ENCODE peak calls at places on chromosome 12, in six cellular contexts. I, D, U, K, J and W are unnamed samples. For H3K36me3, the result is how much of the 10 kb centered on the place peaks cover.

GRCh38 chr12:53071591-53072551 is 7.3 kb downstream of the SPRYD3 start:
- DNase-seq in I (peak), D (no peak), U (peak), K (peak), J (no peak), W (peak)

GRCh38 chr12:90987101-90987500 is 17.7 kb downstream of the EPYC start:
- DNase-seq in I (no peak), D (no peak), U (no peak), K (no peak), J (no peak), W (no peak)

GRCh38 chr12:116592116-116592637 is 33.0 kb downstream of the MAP1LC3B2 start:
- DNase-seq in I (no peak), D (peak), U (peak), K (no peak), J (no peak), W (no peak)

GRCh38 chr12:108526482-108527234 is 11.6 kb downstream of the FICD start:
- DNase-seq in I (no peak), D (no peak), U (no peak), K (no peak), J (no peak), W (no peak)

GRCh38 chr12:94140556-94140955 is 7.8 kb upstream of the PLXNC1 start:
- DNase-seq in I (peak), D (peak), U (peak), K (no peak), J (peak), W (no peak)

GRCh38 chr12:125186471-125187147 is 121.4 kb downstream of the AACS start:
- DNase-seq in I (peak), D (no peak), U (no peak), K (no peak), J (no peak), W (no peak)

GRCh38 chr12:41008472-41008871 is 179.6 kb upstream of the PDZRN4 start:
- DNase-seq in I (no peak), D (no peak), U (no peak), K (no peak), J (no peak), W (no peak)

GRCh38 chr12:10615532-10615931 is 2.1 kb upstream of the MAGOHB start:
- DNase-seq in I (no peak), D (no peak), U (no peak), K (no peak), J (no peak), W (no peak)

GRCh38 chr12:94145231-94145979 is 3.0 kb upstream of the PLXNC1 start:
- DNase-seq in I (peak), D (no peak), U (no peak), K (no peak), J (no peak), W (no peak)

DNA sequence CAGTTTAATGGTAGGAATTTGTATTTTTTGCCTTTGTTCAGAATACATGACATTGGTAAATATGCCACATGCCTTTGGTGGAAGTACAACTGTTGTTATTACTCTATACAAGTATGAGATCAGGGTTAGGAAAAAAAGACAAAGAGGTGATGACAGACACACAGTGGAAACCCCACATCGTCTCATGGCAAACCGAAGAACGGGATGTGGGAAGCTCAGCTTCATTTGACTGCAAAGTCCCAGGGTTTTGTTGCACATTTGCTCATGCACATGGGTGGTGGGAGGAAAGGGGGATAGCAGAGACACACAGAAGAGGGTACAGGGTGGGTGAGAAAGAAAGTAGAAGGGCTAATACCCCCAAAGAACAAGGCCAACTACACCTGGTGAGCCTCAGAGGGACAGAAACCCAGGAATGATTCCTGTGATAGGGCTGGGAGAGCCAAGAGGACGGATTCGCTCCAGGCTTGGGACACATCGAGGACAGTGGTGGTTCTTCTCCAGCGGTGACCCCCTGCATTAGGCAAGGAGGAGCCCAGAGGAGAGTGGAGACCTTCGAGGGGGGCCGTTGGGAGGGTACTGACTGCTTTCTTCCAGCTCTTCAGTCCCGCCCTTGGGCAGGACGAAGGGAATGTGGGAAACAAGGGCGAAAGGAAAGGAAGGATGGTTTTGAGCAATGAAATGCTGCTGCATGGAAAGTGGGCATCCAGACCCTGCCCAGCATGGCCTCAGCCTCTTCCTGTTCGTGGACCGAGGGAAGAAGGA is 8.1 kb downstream of the VAMP1 start:
- DNase-seq in I (no peak), D (no peak), U (no peak), K (no peak), J (no peak), W (no peak)
- H3K36me3 ChIP-seq in I (half or more), D (half or more), U (under half), K (half or more), J (under half), W (under half)

GRCh38 chr12:6689000-6689882 is at the start of gene ZNF384:
- DNase-seq in I (peak), D (peak), U (peak), K (peak), J (peak), W (peak)

GRCh38 chr12:6691473-6691872 is 2.3 kb upstream of the ZNF384 start:
- DNase-seq in I (no peak), D (no peak), U (no peak), K (no peak), J (no peak), W (no peak)

GRCh38 chr12:6684609-6685008 is 4.6 kb downstream of the ZNF384 start:
- DNase-seq in I (peak), D (no peak), U (no peak), K (no peak), J (peak), W (no peak)

GRCh38 chr12:6685814-6686213 is 3.4 kb downstream of the ZNF384 start:
- DNase-seq in I (no peak), D (no peak), U (no peak), K (no peak), J (no peak), W (no peak)

DNA sequence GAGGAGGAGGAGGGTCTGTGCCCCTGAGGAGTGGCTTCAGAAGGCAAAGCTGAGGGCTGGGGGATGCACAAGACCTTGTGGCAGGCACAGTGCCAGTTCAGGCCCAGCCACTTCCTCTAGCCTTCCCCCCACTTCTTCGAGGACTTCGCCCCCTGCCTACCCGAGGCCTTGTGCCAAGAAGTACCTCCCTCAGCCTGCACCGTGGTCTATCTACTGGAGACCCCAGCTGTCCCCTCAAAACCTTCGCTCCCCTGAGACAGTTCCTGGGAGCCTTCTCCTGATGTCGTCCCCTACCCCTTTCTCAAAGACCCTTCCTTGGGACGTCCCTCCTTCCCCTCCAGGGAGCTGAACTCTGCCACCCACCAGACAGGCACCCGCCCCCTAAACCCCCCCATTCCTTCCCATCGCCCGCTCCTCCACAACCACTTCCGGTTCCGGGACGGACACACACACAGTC is 604 bp downstream of the ZNF384 start:
- DNase-seq in I (peak), D (peak), U (peak), K (no peak), J (no peak), W (peak)
- TF ChIP-seq EP300 in I (no peak), D (no peak), U (no peak), K (no peak), J (no peak), W (no peak)

GRCh38 chr12:7061138-7061537 is 620 bp downstream of the C1S start:
- DNase-seq in I (no peak), D (no peak), U (no peak), K (no peak), J (no peak), W (no peak)

GRCh38 chr12:7058163-7058845 is 2.2 kb upstream of the C1S start:
- DNase-seq in I (no peak), D (no peak), U (no peak), K (no peak), J (peak), W (no peak)

GRCh38 chr12:7059780-7060179 is 738 bp upstream of the C1S start:
- DNase-seq in I (no peak), D (no peak), U (no peak), K (no peak), J (no peak), W (no peak)

GRCh38 chr12:7060353-7060954 is at the start of gene C1S:
- DNase-seq in I (peak), D (peak), U (peak), K (peak), J (peak), W (peak)

DNA sequence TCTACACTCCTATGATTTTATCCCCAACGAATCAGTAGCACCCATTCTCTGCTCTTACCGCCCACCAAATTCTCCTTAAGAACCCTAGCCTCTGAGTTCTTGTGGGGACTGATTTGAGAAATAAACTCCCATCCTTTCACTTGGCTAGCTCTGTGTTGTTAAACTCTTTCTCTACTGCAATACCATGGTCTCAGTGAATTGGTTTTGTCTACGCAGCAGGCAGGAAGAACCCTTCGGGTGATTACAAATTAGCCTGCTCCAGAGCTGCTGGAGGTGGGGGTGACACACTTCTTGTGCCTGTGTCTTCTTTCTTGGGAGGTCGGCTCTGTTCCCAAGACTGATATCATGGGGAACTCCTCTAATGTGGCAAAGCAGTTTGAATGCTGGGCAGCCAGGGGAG is 1.7 kb upstream of the C1S start:
- DNase-seq in I (no peak), D (no peak), U (no peak), K (no peak), J (no peak), W (no peak)
- H3K36me3 ChIP-seq in I (under half), D (under half), U (under half), K (under half), J (under half), W (under half)

GRCh38 chr12:57474862-57475261 is 4.8 kb downstream of the ARHGAP9 start:
- DNase-seq in I (no peak), D (no peak), U (no peak), K (no peak), J (no peak), W (no peak)

GRCh38 chr12:57474430-57474829 is 5.2 kb downstream of the ARHGAP9 start:
- DNase-seq in I (no peak), D (no peak), U (no peak), K (no peak), J (no peak), W (no peak)

GRCh38 chr12:57472391-57472790 is 7.3 kb downstream of the ARHGAP9 start:
- DNase-seq in I (no peak), D (no peak), U (no peak), K (no peak), J (no peak), W (no peak)

GRCh38 chr12:57473886-57474285 is 5.8 kb downstream of the ARHGAP9 start:
- DNase-seq in I (no peak), D (no peak), U (no peak), K (no peak), J (no peak), W (no peak)

DNA sequence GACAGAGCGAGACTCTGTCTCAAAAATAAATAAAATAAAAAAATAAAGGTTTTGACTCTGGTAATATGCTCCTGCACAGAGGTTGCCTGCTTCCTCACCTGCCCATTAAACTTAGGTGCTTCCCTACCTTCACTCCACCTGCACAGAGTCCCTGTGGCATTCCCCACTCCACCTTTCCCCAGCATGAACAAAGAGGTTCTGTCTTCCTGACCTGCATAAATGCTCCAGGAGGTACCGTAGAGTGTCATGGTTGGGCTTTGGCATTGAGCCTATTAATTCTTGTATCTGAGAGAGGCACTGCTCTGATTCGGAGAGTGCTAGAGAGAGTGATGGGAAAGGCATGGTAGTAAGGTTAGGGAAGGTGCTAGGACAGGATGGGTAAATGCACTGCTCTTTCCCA is 6.3 kb downstream of the ARHGAP9 start:
- DNase-seq in I (no peak), D (no peak), U (no peak), K (no peak), J (no peak), W (no peak)
- TF ChIP-seq EP300 in I (no peak), D (no peak), U (no peak), K (no peak), J (no peak), W (no peak)

DNA sequence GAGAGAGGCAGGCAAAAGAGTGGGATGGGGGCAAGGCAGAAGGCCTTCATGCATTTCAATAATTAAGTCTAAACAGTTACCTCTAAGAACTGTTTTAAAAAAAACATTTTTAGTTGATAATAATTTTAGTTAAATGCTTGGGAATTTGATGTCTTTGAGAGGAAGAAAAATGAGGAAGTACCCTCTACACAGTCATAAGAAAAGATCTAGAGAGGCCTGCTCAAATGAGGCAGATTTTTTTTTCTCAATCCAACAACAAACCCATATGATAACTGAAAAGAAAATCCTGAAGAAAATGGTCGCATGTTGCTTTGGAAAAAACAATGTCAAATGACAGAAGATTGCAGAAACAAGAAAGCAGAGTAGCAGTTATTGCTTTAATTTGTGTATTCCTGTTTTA is 25.6 kb downstream of the SINHCAF start:
- DNase-seq in I (no peak), D (no peak), U (no peak), K (no peak), J (no peak), W (no peak)
- H3K36me3 ChIP-seq in I (half or more), D (half or more), U (under half), K (under half), J (half or more), W (half or more)